ENCODE peak calls at places on chromosome 1, in four cellular contexts. U is iPS-NIHi11, M is endothelial cell of umbilical vein, H is HEK293T. R is an unnamed sample.

GRCh38 chr1:157948547-157949152 is 44.8 kb upstream of the KIRREL1 start:
- DNase-seq in U (peak), M (no peak), H (peak), R (peak)

GRCh38 chr1:86154581-86155060 is 2.0 kb downstream of the COL24A1 start:
- DNase-seq in U (peak), M (no peak), H (peak), R (no peak)

GRCh38 chr1:176885756-176886155 is 278.8 kb downstream of the ASTN1 start:
- DNase-seq in U (no peak), M (no peak), H (no peak), R (no peak)

GRCh38 chr1:9448132-9449105 is 90.8 kb upstream of the SLC25A33 start:
- DNase-seq in U (no peak), M (peak), H (no peak), R (no peak)

GRCh38 chr1:36411674-36412648 is 14.3 kb upstream of the LSM10 start:
- DNase-seq in U (peak), M (peak), H (peak), R (no peak)

GRCh38 chr1:9316080-9316444 is 23.4 kb downstream of the SPSB1 start:
- DNase-seq in U (no peak), M (no peak), H (no peak), R (no peak)

GRCh38 chr1:96660503-96660902 is 61.1 kb upstream of the PTBP2 start:
- DNase-seq in U (no peak), M (no peak), H (no peak), R (no peak)

GRCh38 chr1:155198547-155198906 is 9.2 kb downstream of the THBS3 start:
- DNase-seq in U (no peak), M (no peak), H (no peak), R (no peak)

GRCh38 chr1:78114034-78114956 is 68.5 kb downstream of the GIPC2 start:
- DNase-seq in U (peak), M (peak), H (peak), R (peak)

GRCh38 chr1:224615861-224616760 is at the start of gene CNIH3:
- DNase-seq in U (peak), M (no peak), H (peak), R (no peak)

GRCh38 chr1:235714205-235714897 is 64.8 kb upstream of the GNG4 start:
- DNase-seq in U (no peak), M (no peak), H (no peak), R (no peak)

GRCh38 chr1:33188572-33189275 is 6.9 kb upstream of the TRIM62 start:
- DNase-seq in U (no peak), M (no peak), H (peak), R (no peak)

GRCh38 chr1:166870584-166870983 is 5.5 kb downstream of the TADA1 start:
- DNase-seq in U (no peak), M (no peak), H (no peak), R (no peak)

GRCh38 chr1:60255565-60255964 is 182.0 kb upstream of the C1orf87 start:
- DNase-seq in U (no peak), M (peak), H (no peak), R (no peak)

GRCh38 chr1:235093013-235093618 is 35.5 kb downstream of the TOMM20 start:
- DNase-seq in U (peak), M (peak), H (peak), R (peak)

GRCh38 chr1:235206533-235207201 is 45.6 kb upstream of the RBM34 start:
- DNase-seq in U (no peak), M (no peak), H (no peak), R (no peak)

GRCh38 chr1:44249543-44249942 is 36.3 kb downstream of the DMAP1 start:
- DNase-seq in U (peak), M (no peak), H (no peak), R (no peak)

GRCh38 chr1:33010946-33011731 is 25.5 kb downstream of the AK2 start:
- DNase-seq in U (no peak), M (peak), H (no peak), R (peak)

GRCh38 chr1:107976431-107977215 is 11.6 kb upstream of the VAV3 start:
- DNase-seq in U (no peak), M (no peak), H (no peak), R (no peak)

GRCh38 chr1:33435096-33435820 is 4.4 kb upstream of the PHC2 start:
- DNase-seq in U (no peak), M (no peak), H (no peak), R (no peak)

GRCh38 chr1:2983319-2983705 is 38.0 kb upstream of the ACTRT2 start:
- DNase-seq in U (no peak), M (no peak), H (no peak), R (no peak)

GRCh38 chr1:13702425-13703127 is 2.6 kb downstream of the PRDM2 start:
- DNase-seq in U (no peak), M (no peak), H (no peak), R (no peak)

GRCh38 chr1:223765719-223766340 is 53.5 kb downstream of the CAPN2 start:
- DNase-seq in U (no peak), M (no peak), H (no peak), R (no peak)

GRCh38 chr1:23908453-23909341 is 4.5 kb downstream of the CNR2 start:
- DNase-seq in U (no peak), M (no peak), H (no peak), R (no peak)

GRCh38 chr1:58438468-58438867 is 108.1 kb downstream of the OMA1 start:
- DNase-seq in U (no peak), M (no peak), H (no peak), R (no peak)

GRCh38 chr1:227447531-227447990 is 115.8 kb upstream of the ZNF678 start:
- DNase-seq in U (peak), M (peak), H (no peak), R (no peak)

GRCh38 chr1:109935451-109935900 is 24.8 kb downstream of the CSF1 start:
- DNase-seq in U (no peak), M (no peak), H (no peak), R (peak)